ENCODE peak calls at places on chromosomes 7 and 10, in six cellular contexts. H, I, R, V, N and P are unnamed samples.

GRCh38 chr10:103602028-103602851 is 108.7 kb downstream of the NEURL1 start:
- DNase-seq in V (no peak), R (no peak), N (no peak), H (no peak), I (no peak), P (no peak)

GRCh38 chr10:114754445-114755320 is 66.9 kb upstream of the FHIP2A start:
- DNase-seq in N (no peak), V (no peak), R (no peak), I (no peak), H (no peak), P (no peak)

GRCh38 chr10:55476129-55476528 is 675.1 kb upstream of the PCDH15 start:
- DNase-seq in R (no peak), N (no peak), H (no peak), I (no peak), V (no peak), P (no peak)

GRCh38 chr10:1527951-1528350 is 209.4 kb downstream of the ADARB2 start:
- DNase-seq in R (peak), I (no peak), V (no peak), N (no peak), H (no peak), P (no peak)

GRCh38 chr10:125795637-125796190 is 20.1 kb upstream of the MMP21 start:
- DNase-seq in R (no peak), H (no peak), V (no peak), I (no peak), N (no peak), P (no peak)

GRCh38 chr7:148356303-148356702 is 234.3 kb upstream of the C7orf33 start:
- DNase-seq in R (no peak), N (no peak), I (peak), V (no peak), H (no peak), P (no peak)

GRCh38 chr7:98021588-98022351 is 31.8 kb upstream of the OCM2 start:
- DNase-seq in V (peak), N (peak), R (peak), H (peak), I (peak), P (peak)

GRCh38 chr10:96794786-96795733 is 37.0 kb upstream of the LCOR start:
- DNase-seq in I (no peak), V (no peak), N (no peak), H (no peak), R (no peak), P (peak)

GRCh38 chr10:62742447-62743105 is 61.9 kb upstream of the ADO start:
- DNase-seq in N (no peak), H (no peak), R (no peak), V (no peak), I (no peak), P (no peak)

GRCh38 chr7:38700111-38700510 is 68.9 kb upstream of the AMPH start:
- DNase-seq in N (no peak), R (no peak), H (no peak), V (no peak), I (no peak), P (no peak)

GRCh38 chr10:27742926-27743735 is 2.5 kb downstream of the MKX start:
- DNase-seq in H (no peak), V (no peak), R (peak), N (no peak), I (peak), P (no peak)

GRCh38 chr10:35813219-35813618 is 171.1 kb upstream of the FZD8 start:
- DNase-seq in I (no peak), N (no peak), H (no peak), V (no peak), R (no peak), P (no peak)

GRCh38 chr7:150854066-150855000 is 2.0 kb downstream of the AOC1 start:
- DNase-seq in V (no peak), I (no peak), H (no peak), N (no peak), R (no peak), P (no peak)

GRCh38 chr10:21464134-21464533 is 61.3 kb downstream of the SKIDA1 start:
- DNase-seq in R (no peak), I (no peak), V (no peak), H (no peak), N (no peak), P (no peak)

GRCh38 chr7:88229302-88229870 is 9.5 kb upstream of the SRI start:
- DNase-seq in N (no peak), R (no peak), V (no peak), H (no peak), I (no peak), P (no peak)

GRCh38 chr10:71878327-71879034 is 27.4 kb upstream of the PSAP start:
- DNase-seq in I (no peak), H (no peak), R (no peak), V (no peak), N (no peak), P (no peak)

GRCh38 chr10:68871105-68871711 is 29.9 kb upstream of the DDX50 start:
- DNase-seq in H (no peak), R (no peak), I (no peak), N (no peak), V (peak), P (no peak)